ENCODE peak calls at places on chromosomes 6 and 20, in nine cellular contexts. K is lower lobe of right lung, Q is tibial nerve, O is neural progenitor cell, C is GM23338, X is OCI-LY7, P is Peyer's patch, G is psoas muscle, N is kidney. J is an unnamed sample.
A peak's percentile ranks its signal among the peaks of the same experiment; 100 is the strongest.

GRCh38 chr20:44702776-44703175 is 12.4 kb upstream of the CCN5 start:
- DNase-seq in P (peak; percentile 76), O (no peak), N (peak; percentile 93), G (peak; percentile 94), K (peak; percentile 73), Q (peak; percentile 80), C (no peak), X (peak; percentile 48), J (peak; percentile 74)

GRCh38 chr6:36519352-36519751 is 27.9 kb downstream of the STK38 start:
- DNase-seq in C (peak; percentile 11), G (no peak), Q (no peak), O (no peak), X (no peak), K (no peak), P (no peak), N (no peak), J (no peak)

GRCh38 chr6:99521557-99522286 is 6.5 kb upstream of the USP45 start:
- DNase-seq in O (peak; percentile 50), P (no peak), X (no peak), G (no peak), K (no peak), N (no peak), C (peak; percentile 63), Q (no peak), J (no peak)

GRCh38 chr6:35048031-35048613 is 93.0 kb downstream of the TCP11 start:
- DNase-seq in X (no peak), P (no peak), C (peak; percentile 67), N (no peak), K (no peak), G (no peak), O (peak; percentile 84), Q (no peak), J (no peak)

GRCh38 chr20:7722564-7722963 is 217.7 kb downstream of the HAO1 start:
- DNase-seq in P (no peak), Q (no peak), O (no peak), X (no peak), N (no peak), G (no peak), C (no peak), K (no peak), J (no peak)

GRCh38 chr20:12925214-12925755 is 83.5 kb upstream of the SPTLC3 start:
- DNase-seq in X (peak; percentile 57), C (peak; percentile 85), K (no peak), Q (no peak), O (peak; percentile 88), P (no peak), N (no peak), G (no peak), J (peak; percentile 58)

GRCh38 chr20:34111057-34111711 is 859 bp downstream of the EIF2S2 start:
- DNase-seq in X (peak; percentile 38), C (peak; percentile 13), K (no peak), P (no peak), G (no peak), N (no peak), O (peak; percentile 36), Q (no peak), J (no peak)

GRCh38 chr6:36912583-36912982 is 26.8 kb downstream of the C6orf89 start:
- DNase-seq in G (no peak), Q (no peak), O (no peak), X (no peak), P (no peak), K (no peak), C (no peak), N (no peak), J (no peak)

GRCh38 chr20:58407966-58408557 is 19.0 kb downstream of the VAPB start:
- DNase-seq in P (no peak), K (no peak), N (no peak), Q (no peak), O (no peak), X (peak; percentile 33), C (no peak), G (no peak), J (no peak)

GRCh38 chr20:19633985-19634384 is 124.1 kb upstream of the RIN2 start:
- DNase-seq in X (no peak), C (no peak), G (no peak), Q (no peak), O (no peak), N (no peak), K (no peak), P (no peak), J (no peak)

GRCh38 chr6:105424177-105424783 is 21.4 kb upstream of the PREP start:
- DNase-seq in O (peak; percentile 65), P (peak; percentile 35), X (peak; percentile 70), K (no peak), G (no peak), Q (peak; percentile 28), C (peak; percentile 86), N (no peak), J (peak; percentile 74)

GRCh38 chr20:64039293-64040160 is 3.5 kb downstream of the C20orf204 start:
- DNase-seq in Q (no peak), K (no peak), C (peak; percentile 49), X (no peak), O (no peak), G (no peak), P (no peak), N (no peak), J (no peak)
- H3K4me1 ChIP-seq in Q (peaks cover 18% of the 10 kb centered on the region), K (peaks cover 51% of the 10 kb centered on the region), C (peaks cover 39% of the 10 kb centered on the region), X (peaks cover 45% of the 10 kb centered on the region), O (peaks cover 31% of the 10 kb centered on the region), G (peaks cover 10% of the 10 kb centered on the region), P (peaks cover 21% of the 10 kb centered on the region), N (no peaks in the 10 kb centered on the region), J (peaks cover 12% of the 10 kb centered on the region)

GRCh38 chr20:56630506-56631317 is 1.6 kb downstream of the TFAP2C start:
- DNase-seq in P (no peak), X (no peak), C (peak; percentile 69), Q (no peak), N (peak; percentile 75), K (no peak), G (no peak), O (peak; percentile 76), J (peak; percentile 48)

GRCh38 chr20:56629464-56630085 is 469 bp downstream of the TFAP2C start:
- DNase-seq in P (no peak), Q (no peak), X (no peak), G (no peak), O (peak; percentile 57), N (peak; percentile 60), K (no peak), C (peak; percentile 22), J (no peak)

GRCh38 chr20:56628873-56629463 is at the start of gene TFAP2C:
- DNase-seq in N (peak; percentile 89), Q (no peak), K (peak; percentile 87), G (peak; percentile 64), C (peak; percentile 85), O (peak; percentile 82), X (no peak), P (no peak), J (peak; percentile 90)

GRCh38 chr20:56631318-56631989 is 2.3 kb downstream of the TFAP2C start:
- DNase-seq in K (no peak), P (no peak), C (peak; percentile 46), O (peak; percentile 66), G (no peak), X (no peak), N (peak; percentile 65), Q (no peak), J (no peak)

GRCh38 chr20:56630086-56630493 is 984 bp downstream of the TFAP2C start:
- DNase-seq in X (no peak), Q (no peak), K (peak; percentile 88), N (peak; percentile 88), O (peak; percentile 95), P (no peak), G (no peak), C (peak; percentile 91), J (peak; percentile 54)
- TF ChIP-seq CTCF in X (peak; percentile 59), Q (peak; percentile 32), K (peak; percentile 47), N (no peak), O (peak; percentile 88), P (no peak), G (no peak), C (peak; percentile 75), J (peak; percentile 28)

DNA sequence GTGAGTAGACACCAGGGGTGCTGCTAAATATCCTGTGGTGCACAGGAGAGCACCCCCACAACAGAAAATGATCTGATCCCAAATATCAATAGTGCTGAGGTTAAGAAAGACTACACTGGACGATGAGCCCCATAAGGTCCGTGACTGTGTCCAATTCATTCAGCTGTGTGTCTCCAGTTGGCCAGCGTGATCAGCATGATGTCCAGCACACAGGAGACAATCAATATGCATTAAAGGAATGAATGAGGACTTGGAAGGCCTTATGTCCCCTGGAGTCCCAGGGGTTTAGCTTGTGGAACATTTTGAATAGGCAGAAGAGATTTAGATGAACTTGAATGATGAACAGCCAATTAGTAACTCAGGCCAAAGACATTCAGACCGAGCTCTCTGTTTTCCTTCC is 6.3 kb downstream of the PPP1R16B start:
- DNase-seq in O (no peak), N (no peak), Q (no peak), K (no peak), C (no peak), G (no peak), X (no peak), P (no peak), J (no peak)
- H3K36me3 ChIP-seq in O (no peaks in the 10 kb centered on the region), N (peaks cover 8% of the 10 kb centered on the region), Q (no peaks in the 10 kb centered on the region), K (no peaks in the 10 kb centered on the region), C (no peaks in the 10 kb centered on the region), G (no peaks in the 10 kb centered on the region), X (peaks cover 73% of the 10 kb centered on the region), P (no peaks in the 10 kb centered on the region), J (no peaks in the 10 kb centered on the region)

GRCh38 chr20:51382986-51383821 is 159.3 kb downstream of the NFATC2 start:
- DNase-seq in G (no peak), X (peak; percentile 94), K (no peak), C (no peak), N (no peak), Q (no peak), O (no peak), P (no peak), J (peak; percentile 68)

GRCh38 chr20:51384854-51385253 is 157.7 kb downstream of the NFATC2 start:
- DNase-seq in N (no peak), X (no peak), C (no peak), O (no peak), K (no peak), G (no peak), P (no peak), Q (no peak), J (no peak)

GRCh38 chr20:51382111-51382985 is 160.2 kb downstream of the NFATC2 start:
- DNase-seq in N (no peak), Q (no peak), X (no peak), G (no peak), O (no peak), P (no peak), K (no peak), C (no peak), J (no peak)

GRCh38 chr20:51385941-51386530 is 156.5 kb downstream of the NFATC2 start:
- DNase-seq in P (peak; percentile 51), G (no peak), O (peak; percentile 66), K (no peak), N (no peak), C (peak; percentile 76), Q (no peak), X (peak; percentile 74), J (no peak)

DNA sequence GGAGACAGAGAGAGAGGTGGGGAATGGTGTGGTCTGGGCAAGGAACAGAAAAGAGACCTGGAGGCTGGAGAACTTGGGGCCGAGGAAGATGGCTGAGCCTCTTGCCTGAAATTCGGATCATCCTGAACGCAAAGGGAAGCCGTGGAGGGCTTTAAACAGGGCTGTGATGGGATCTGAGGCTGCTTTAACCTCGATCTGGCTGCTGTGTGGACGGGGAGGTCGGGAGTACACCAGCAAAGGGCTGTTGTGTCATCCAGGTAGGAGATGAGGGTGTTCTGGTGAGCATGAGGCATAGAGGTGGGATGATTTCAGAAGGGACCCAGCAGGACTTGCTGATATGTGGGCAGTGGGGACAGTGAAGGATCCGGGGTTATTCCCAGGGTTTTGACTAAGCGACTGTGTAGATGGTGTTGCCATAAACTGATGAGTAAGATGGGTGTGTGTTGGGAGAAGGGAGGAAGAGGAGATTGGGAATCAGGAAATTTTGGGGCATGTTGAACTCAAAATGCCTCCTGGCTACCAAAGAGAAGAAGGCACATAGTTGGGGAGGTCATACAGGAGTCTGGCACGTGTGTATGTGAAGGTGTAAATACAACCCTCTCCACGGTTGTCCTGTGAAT is 158.5 kb downstream of the NFATC2 start:
- DNase-seq in N (no peak), G (no peak), P (no peak), K (no peak), C (no peak), O (no peak), X (no peak), Q (no peak), J (no peak)
- H3K4me1 ChIP-seq in N (no peaks in the 10 kb centered on the region), G (peaks cover 10% of the 10 kb centered on the region), P (peaks cover 4% of the 10 kb centered on the region), K (peaks cover 5% of the 10 kb centered on the region), C (peaks cover 26% of the 10 kb centered on the region), O (peaks cover 8% of the 10 kb centered on the region), X (peaks cover 100% of the 10 kb centered on the region), Q (no peaks in the 10 kb centered on the region), J (peaks cover 2% of the 10 kb centered on the region)